ENCODE peak calls at places on chromosomes 4 and X, in five cellular contexts. O is NCI-H2081, Z is SK-N-DZ, H is HEK293T, R is suprapubic skin. X is an unnamed sample.

GRCh38 chrX:26146024-26146423 is 7.9 kb downstream of the MAGEB18 start:
- DNase-seq in O (no peak), H (no peak), Z (no peak), R (no peak), X (no peak)

GRCh38 chrX:40237745-40238178 is 140.0 kb upstream of the BCOR start:
- DNase-seq in R (no peak), H (no peak), O (no peak), Z (no peak), X (peak; percentile 14)

GRCh38 chrX:10851809-10852208 is 231.4 kb upstream of the MID1 start:
- DNase-seq in R (no peak), H (no peak), O (no peak), Z (no peak), X (no peak)

GRCh38 chr4:163161536-163162205 is 5.0 kb downstream of the NAF1 start:
- DNase-seq in Z (no peak), H (no peak), O (no peak), R (no peak), X (no peak)

GRCh38 chr4:14225683-14226207 is 598.2 kb upstream of the BOD1L1 start:
- DNase-seq in O (peak; percentile 78), H (no peak), R (no peak), Z (no peak), X (no peak)

GRCh38 chr4:61638600-61638999 is 438.5 kb downstream of the ADGRL3 start:
- DNase-seq in R (no peak), O (no peak), Z (no peak), H (no peak), X (no peak)

GRCh38 chr4:20248155-20248558 is 3.5 kb upstream of the SLIT2 start:
- DNase-seq in R (no peak), H (peak; percentile 30), Z (peak; percentile 68), O (peak; percentile 70), X (peak; percentile 34)

GRCh38 chr4:173076903-173077629 is 91.5 kb upstream of the GALNT7 start:
- DNase-seq in O (no peak), Z (no peak), H (no peak), R (no peak), X (no peak)

GRCh38 chr4:83585982-83586508 is 50.1 kb downstream of the GPAT3 start:
- DNase-seq in Z (no peak), O (no peak), R (no peak), H (no peak), X (no peak)

GRCh38 chr4:163548481-163549243 is 54.2 kb downstream of the TMA16 start:
- DNase-seq in O (peak; percentile 30), H (peak; percentile 38), R (no peak), Z (peak; percentile 47), X (peak; percentile 29)

GRCh38 chrX:9476810-9477575 is 12.1 kb downstream of the TBL1X start:
- DNase-seq in Z (no peak), H (no peak), O (no peak), R (no peak), X (no peak)

GRCh38 chrX:72630185-72630584 is 57.5 kb upstream of the HDAC8 start:
- DNase-seq in Z (no peak), H (no peak), O (no peak), R (no peak), X (no peak)

GRCh38 chr4:102438873-102439614 is 62.1 kb upstream of the NFKB1 start:
- DNase-seq in Z (no peak), O (peak; percentile 0), H (no peak), R (no peak), X (peak; percentile 27)

GRCh38 chr4:15990570-15991285 is 27.8 kb upstream of the FGFBP2 start:
- DNase-seq in O (no peak), Z (no peak), R (no peak), H (no peak), X (no peak)

GRCh38 chr4:84916233-84916632 is 50.3 kb downstream of the WDFY3 start:
- DNase-seq in O (no peak), Z (no peak), H (no peak), R (no peak), X (no peak)

GRCh38 chr4:41169256-41169655 is 45.1 kb downstream of the APBB2 start:
- DNase-seq in O (peak; percentile 73), Z (no peak), R (no peak), H (no peak), X (no peak)

GRCh38 chr4:20030108-20030507 is 221.6 kb upstream of the SLIT2 start:
- DNase-seq in Z (no peak), O (no peak), R (no peak), H (no peak), X (no peak)

GRCh38 chr4:27357283-27357682 is 496.6 kb downstream of the STIM2 start:
- DNase-seq in O (peak; percentile 21), R (no peak), H (no peak), Z (no peak), X (no peak)

GRCh38 chrX:12814434-12814833 is 23.2 kb downstream of the PRPS2 start:
- DNase-seq in R (no peak), O (no peak), Z (peak; percentile 9), H (peak; percentile 42), X (peak; percentile 16)

GRCh38 chrX:120310861-120311631 is at the start of gene TMEM255A:
- DNase-seq in R (peak; percentile 56), H (peak; percentile 60), Z (peak; percentile 69), O (peak; percentile 14), X (peak; percentile 38)

GRCh38 chrX:1673337-1673736 is 58.5 kb downstream of the ASMT start:
- DNase-seq in R (no peak), H (peak; percentile 56), Z (no peak), O (no peak), X (peak; percentile 46)

GRCh38 chr4:120995611-120996010 is 73.1 kb upstream of the PRDM5 start:
- DNase-seq in H (no peak), R (no peak), O (no peak), Z (no peak), X (no peak)

GRCh38 chr4:15373363-15373762 is 54.5 kb upstream of the C1QTNF7 start:
- DNase-seq in O (no peak), Z (no peak), R (no peak), H (no peak), X (no peak)

GRCh38 chr4:3869661-3870566 is 103.7 kb downstream of the ADRA2C start:
- DNase-seq in R (peak; percentile 50), H (no peak), O (no peak), Z (no peak), X (no peak)

GRCh38 chrX:103175944-103176753 is 38.8 kb upstream of the BEX4 start:
- DNase-seq in Z (peak; percentile 25), O (peak; percentile 65), H (peak; percentile 81), R (no peak), X (peak; percentile 40)

GRCh38 chrX:13755254-13755653 is 20.7 kb downstream of the OFD1 start:
- DNase-seq in Z (no peak), R (no peak), O (no peak), H (no peak), X (no peak)

GRCh38 chr4:38804654-38805295 is at the start of gene TLR1:
- DNase-seq in O (no peak), R (no peak), Z (peak; percentile 13), H (no peak), X (no peak)

GRCh38 chr4:177554966-177555574 is 112.8 kb upstream of the AGA start:
- DNase-seq in H (peak; percentile 26), O (no peak), R (no peak), Z (peak; percentile 11), X (peak; percentile 26)

GRCh38 chr4:180086480-180087170 is 2156.6 kb upstream of the TENM3 start:
- DNase-seq in R (no peak), O (no peak), Z (no peak), H (no peak), X (no peak)

GRCh38 chr4:174928575-174929253 is 10.6 kb downstream of the ADAM29 start:
- DNase-seq in Z (no peak), H (no peak), O (no peak), R (no peak), X (no peak)

GRCh38 chrX:150086371-150086770 is 148.1 kb upstream of the EOLA2 start:
- DNase-seq in R (no peak), Z (peak; percentile 69), H (no peak), O (no peak), X (no peak)

GRCh38 chr4:158410272-158410671 is 111.4 kb upstream of the RXFP1 start:
- DNase-seq in H (no peak), R (no peak), O (no peak), Z (no peak), X (no peak)

GRCh38 chrX:133412246-133412645 is 3.0 kb downstream of the GPC4 start:
- DNase-seq in O (no peak), Z (no peak), H (no peak), R (no peak), X (peak; percentile 9)

GRCh38 chrX:72273718-72274117 is 3.3 kb downstream of the RPS4X start:
- DNase-seq in R (no peak), Z (no peak), H (no peak), O (no peak), X (no peak)

GRCh38 chr4:137468836-137469235 is 63.5 kb downstream of the PCDH18 start:
- DNase-seq in H (no peak), Z (no peak), R (no peak), O (no peak), X (no peak)

GRCh38 chrX:7606253-7606652 is 236.7 kb upstream of the VCX start:
- DNase-seq in R (no peak), O (peak; percentile 9), H (no peak), Z (no peak), X (no peak)

GRCh38 chr4:33628296-33628695 is 2616.0 kb downstream of the ARAP2 start:
- DNase-seq in R (no peak), Z (no peak), H (no peak), O (no peak), X (no peak)